ENCODE peak calls at places on chromosomes 16 and 17, in ten cellular contexts. K is posterior cingulate gyrus, Z is hepatic stellate cell, L is NCI-H1417, P is HEK293T, X is epithelial cell of proximal tubule, D is left colon, J is neural progenitor cell, G is T-cell, Y is Kasumi-1. H is an unnamed sample.

GRCh38 chr17:72751746-72752145 is 340.7 kb downstream of the SLC39A11 start:
- DNase-seq in K (no peak), Z (no peak), L (no peak), P (no peak), X (no peak), D (no peak), J (no peak), G (no peak), Y (no peak), H (no peak)

GRCh38 chr16:88301431-88301830 is 81.3 kb upstream of the ZNF469 start:
- DNase-seq in K (no peak), Z (no peak), L (no peak), P (no peak), X (no peak), D (no peak), J (no peak), G (no peak), Y (no peak), H (no peak)

GRCh38 chr16:78647491-78647890 is 548.0 kb downstream of the WWOX start:
- DNase-seq in K (no peak), Z (no peak), L (no peak), P (no peak), X (no peak), D (no peak), J (no peak), G (no peak), Y (no peak), H (no peak)

GRCh38 chr17:76881966-76882365 is 13.8 kb downstream of the MGAT5B start:
- DNase-seq in K (no peak), Z (no peak), L (no peak), P (no peak), X (no peak), D (no peak), J (no peak), G (no peak), Y (no peak), H (no peak)

GRCh38 chr17:43820759-43821158 is 12.2 kb downstream of the MPP3 start:
- DNase-seq in K (no peak), Z (no peak), L (no peak), P (no peak), X (no peak), D (no peak), J (no peak), G (no peak), Y (no peak), H (no peak)

GRCh38 chr17:41278176-41278955 is 2.9 kb downstream of the KRTAP9-7 start:
- DNase-seq in K (no peak), Z (no peak), L (no peak), P (no peak), X (no peak), D (no peak), J (no peak), G (no peak), Y (no peak), H (no peak)

GRCh38 chr16:83162791-83163190 is 536.0 kb downstream of the CDH13 start:
- DNase-seq in K (no peak), Z (no peak), L (no peak), P (no peak), X (no peak), D (no peak), J (no peak), G (no peak), Y (no peak), H (no peak)

GRCh38 chr16:74888227-74888862 is 96.6 kb downstream of the WDR59 start:
- DNase-seq in K (no peak), Z (no peak), L (no peak), P (no peak), X (no peak), D (no peak), J (no peak), G (no peak), Y (no peak), H (no peak)

GRCh38 chr17:76089680-76090516 is 10.9 kb downstream of the ZACN start:
- DNase-seq in K (no peak), Z (no peak), L (no peak), P (no peak), X (no peak), D (no peak), J (no peak), G (no peak), Y (no peak), H (no peak)

GRCh38 chr17:65942592-65942991 is 249.3 kb downstream of the CEP112 start:
- DNase-seq in K (no peak), Z (no peak), L (no peak), P (no peak), X (no peak), D (no peak), J (no peak), G (no peak), Y (no peak), H (no peak)

GRCh38 chr17:78617371-78618061 is 40.3 kb upstream of the DNAH17 start:
- DNase-seq in K (no peak), Z (no peak), L (no peak), P (no peak), X (no peak), D (no peak), J (no peak), G (no peak), Y (no peak), H (no peak)

GRCh38 chr16:760498-761343 is at the start of gene MSLN:
- DNase-seq in K (no peak), Z (no peak), L (no peak), P (no peak), X (no peak), D (peak; percentile 23), J (no peak), G (no peak), Y (no peak), H (no peak)

GRCh38 chr17:43418441-43419374 is 19.9 kb downstream of the ARL4D start:
- DNase-seq in K (peak; percentile 88), Z (peak; percentile 90), L (peak; percentile 93), P (peak; percentile 39), X (no peak), D (peak; percentile 53), J (peak; percentile 22), G (no peak), Y (peak; percentile 84), H (peak; percentile 96)

GRCh38 chr16:89375021-89375420 is 115.3 kb downstream of the ANKRD11 start:
- DNase-seq in K (no peak), Z (no peak), L (peak; percentile 57), P (peak; percentile 45), X (no peak), D (no peak), J (peak; percentile 24), G (no peak), Y (no peak), H (peak; percentile 74)

GRCh38 chr17:76497979-76498885 is 3.0 kb downstream of the RHBDF2 start:
- DNase-seq in K (peak; percentile 54), Z (peak; percentile 93), L (peak; percentile 68), P (peak; percentile 43), X (peak; percentile 54), D (peak; percentile 72), J (peak; percentile 68), G (no peak), Y (no peak), H (peak; percentile 99)

GRCh38 chr16:19757026-19757425 is 39.0 kb downstream of the IQCK start:
- DNase-seq in K (no peak), Z (no peak), L (no peak), P (no peak), X (no peak), D (no peak), J (no peak), G (no peak), Y (no peak), H (no peak)

GRCh38 chr17:67532326-67532871 is 155.3 kb downstream of the PITPNC1 start:
- DNase-seq in K (peak; percentile 32), Z (no peak), L (no peak), P (no peak), X (no peak), D (no peak), J (no peak), G (no peak), Y (no peak), H (peak; percentile 30)

GRCh38 chr16:56102159-56102798 is 89.0 kb upstream of the GNAO1 start:
- DNase-seq in K (peak; percentile 16), Z (no peak), L (no peak), P (no peak), X (no peak), D (peak; percentile 30), J (peak; percentile 26), G (no peak), Y (no peak), H (peak; percentile 99)

GRCh38 chr16:81883235-81883634 is 104.1 kb downstream of the PLCG2 start:
- DNase-seq in K (no peak), Z (no peak), L (no peak), P (no peak), X (no peak), D (no peak), J (no peak), G (no peak), Y (no peak), H (no peak)

GRCh38 chr17:42474270-42474669 is 15.6 kb downstream of the ATP6V0A1 start:
- DNase-seq in K (no peak), Z (no peak), L (no peak), P (no peak), X (no peak), D (no peak), J (no peak), G (no peak), Y (no peak), H (peak; percentile 51)

GRCh38 chr16:31136287-31136662 is 748 bp upstream of the PRSS8 start:
- DNase-seq in K (no peak), Z (no peak), L (no peak), P (no peak), X (no peak), D (no peak), J (no peak), G (no peak), Y (no peak), H (no peak)

GRCh38 chr17:13462161-13462560 is 139.6 kb downstream of the HS3ST3A1 start:
- DNase-seq in K (no peak), Z (no peak), L (no peak), P (no peak), X (no peak), D (no peak), J (no peak), G (no peak), Y (no peak), H (no peak)

GRCh38 chr17:61774724-61775123 is 88.6 kb downstream of the BRIP1 start:
- DNase-seq in K (no peak), Z (no peak), L (no peak), P (no peak), X (no peak), D (no peak), J (no peak), G (no peak), Y (no peak), H (no peak)

GRCh38 chr16:15966420-15967222 is 17.2 kb downstream of the ABCC1 start:
- DNase-seq in K (no peak), Z (peak; percentile 81), L (no peak), P (no peak), X (no peak), D (no peak), J (no peak), G (no peak), Y (no peak), H (no peak)

GRCh38 chr17:49959183-49959935 is 9.6 kb upstream of the DLX4 start:
- DNase-seq in K (no peak), Z (no peak), L (no peak), P (no peak), X (no peak), D (no peak), J (no peak), G (no peak), Y (no peak), H (no peak)

GRCh38 chr16:81335669-81336068 is 20.9 kb downstream of the GAN start:
- DNase-seq in K (no peak), Z (no peak), L (no peak), P (no peak), X (no peak), D (no peak), J (no peak), G (no peak), Y (no peak), H (no peak)

GRCh38 chr17:8466873-8467272 is 31.2 kb downstream of the NDEL1 start:
- DNase-seq in K (no peak), Z (no peak), L (no peak), P (no peak), X (no peak), D (no peak), J (no peak), G (no peak), Y (no peak), H (no peak)

GRCh38 chr16:69482410-69482951 is 58.1 kb downstream of the CYB5B start:
- DNase-seq in K (no peak), Z (peak; percentile 56), L (no peak), P (no peak), X (no peak), D (no peak), J (peak; percentile 15), G (no peak), Y (no peak), H (peak; percentile 88)